ENCODE peak calls at places on chromosomes 6 and 20, in five cellular contexts. Z is fibroblast of lung, K is WERI-Rb-1, P is thyroid gland, V is A549. X is an unnamed sample.

GRCh38 chr6:45423111-45423900 is 45.6 kb upstream of the SUPT3H start:
- DNase-seq in Z (no peak), K (no peak), P (peak), V (no peak), X (peak)

GRCh38 chr6:151494235-151494950 is 576 bp downstream of the CCDC170 start:
- DNase-seq in Z (peak), K (peak), P (peak), V (peak), X (peak)

GRCh38 chr20:37853823-37854375 is 49.0 kb upstream of the VSTM2L start:
- DNase-seq in Z (no peak), K (no peak), P (no peak), V (no peak), X (no peak)

GRCh38 chr6:27332692-27333641 is 20.9 kb upstream of the POM121L2 start:
- DNase-seq in Z (peak), K (no peak), P (no peak), V (peak), X (peak)

GRCh38 chr6:142562865-142563264 is 261.1 kb downstream of the ADGRG6 start:
- DNase-seq in Z (no peak), K (no peak), P (no peak), V (no peak), X (no peak)

GRCh38 chr6:56766806-56767178 is 124.1 kb upstream of the DST start:
- DNase-seq in Z (peak), K (no peak), P (no peak), V (no peak), X (no peak)

GRCh38 chr6:46879003-46879402 is 42.7 kb downstream of the ADGRF5 start:
- DNase-seq in Z (no peak), K (no peak), P (no peak), V (no peak), X (no peak)

GRCh38 chr6:156028310-156029131 is 572.9 kb upstream of the NOX3 start:
- DNase-seq in Z (peak), K (no peak), P (no peak), V (no peak), X (peak)

GRCh38 chr6:27553123-27553904 is 80.4 kb upstream of the ZNF184 start:
- DNase-seq in Z (peak), K (no peak), P (no peak), V (peak), X (no peak)

GRCh38 chr6:46053034-46053933 is 37.6 kb upstream of the CLIC5 start:
- DNase-seq in Z (no peak), K (no peak), P (no peak), V (no peak), X (peak)

GRCh38 chr20:62796699-62797491 is 622 bp downstream of the MRGBP start:
- DNase-seq in Z (no peak), K (no peak), P (no peak), V (no peak), X (no peak)

GRCh38 chr20:44358776-44359175 is 3.3 kb downstream of the HNF4A start:
- DNase-seq in Z (no peak), K (no peak), P (no peak), V (no peak), X (no peak)

GRCh38 chr20:25629816-25630499 is 6.1 kb upstream of the NANP start:
- DNase-seq in Z (no peak), K (no peak), P (no peak), V (no peak), X (no peak)

GRCh38 chr20:62307226-62308101 is 4.7 kb downstream of the ADRM1 start:
- DNase-seq in Z (peak), K (no peak), P (no peak), V (no peak), X (no peak)

GRCh38 chr6:31351734-31352496 is 5.1 kb downstream of the HLA-B start:
- DNase-seq in Z (no peak), K (no peak), P (no peak), V (no peak), X (no peak)

GRCh38 chr6:130944486-130944885 is 117.3 kb downstream of the SMLR1 start:
- DNase-seq in Z (no peak), K (no peak), P (no peak), V (no peak), X (no peak)

GRCh38 chr6:155472886-155473285 is 17.2 kb upstream of the NOX3 start:
- DNase-seq in Z (peak), K (no peak), P (no peak), V (no peak), X (no peak)

GRCh38 chr20:16444056-16444777 is 129.0 kb downstream of the KIF16B start:
- DNase-seq in Z (peak), K (no peak), P (no peak), V (no peak), X (peak)

GRCh38 chr6:37027036-37027720 is 21.7 kb downstream of the FGD2 start:
- DNase-seq in Z (no peak), K (no peak), P (no peak), V (no peak), X (no peak)

GRCh38 chr6:2976571-2977085 is 5.3 kb upstream of the SERPINB6 start:
- DNase-seq in Z (peak), K (no peak), P (no peak), V (peak), X (no peak)

GRCh38 chr20:20024942-20025341 is 7.8 kb downstream of the NAA20 start:
- DNase-seq in Z (no peak), K (no peak), P (no peak), V (no peak), X (no peak)

GRCh38 chr6:165889636-165890403 is 226.8 kb upstream of the PDE10A start:
- DNase-seq in Z (peak), K (peak), P (peak), V (no peak), X (peak)

GRCh38 chr6:110181131-110182027 is 1.2 kb downstream of the CDC40 start:
- DNase-seq in Z (peak), K (no peak), P (no peak), V (no peak), X (no peak)

GRCh38 chr6:80725156-80725930 is 618.9 kb downstream of the BCKDHB start:
- DNase-seq in Z (peak), K (no peak), P (no peak), V (no peak), X (no peak)

GRCh38 chr20:50301712-50302111 is 111.1 kb downstream of the CEBPB start:
- DNase-seq in Z (no peak), K (no peak), P (peak), V (no peak), X (no peak)

GRCh38 chr6:93886416-93886815 is 467.1 kb upstream of the EPHA7 start:
- DNase-seq in Z (no peak), K (no peak), P (no peak), V (no peak), X (no peak)

GRCh38 chr6:21769405-21769851 is 175.9 kb downstream of the SOX4 start:
- DNase-seq in Z (peak), K (no peak), P (no peak), V (no peak), X (no peak)

GRCh38 chr6:42436825-42437224 is 14.9 kb downstream of the TRERF1 start:
- DNase-seq in Z (no peak), K (peak), P (no peak), V (no peak), X (no peak)

GRCh38 chr20:20322912-20323311 is 45.0 kb upstream of the INSM1 start:
- DNase-seq in Z (no peak), K (no peak), P (no peak), V (no peak), X (no peak)

GRCh38 chr6:37566209-37566859 is 66.6 kb upstream of the CCDC167 start:
- DNase-seq in Z (peak), K (peak), P (peak), V (peak), X (peak)

GRCh38 chr20:1331101-1331500 is 2.2 kb upstream of the SDCBP2 start:
- DNase-seq in Z (no peak), K (no peak), P (no peak), V (no peak), X (no peak)

GRCh38 chr6:113862112-113862511 is 5.0 kb downstream of the MARCKS start:
- DNase-seq in Z (no peak), K (no peak), P (no peak), V (no peak), X (no peak)

GRCh38 chr6:19327246-19327645 is 509.9 kb upstream of the ID4 start:
- DNase-seq in Z (peak), K (no peak), P (no peak), V (no peak), X (no peak)

GRCh38 chr6:165599596-165600487 is 63.2 kb downstream of the PDE10A start:
- DNase-seq in Z (no peak), K (no peak), P (no peak), V (no peak), X (no peak)

GRCh38 chr20:59469266-59470252 is 134.8 kb upstream of the PHACTR3 start:
- DNase-seq in Z (no peak), K (no peak), P (no peak), V (no peak), X (no peak)

GRCh38 chr20:15039088-15039762 is 701.8 kb upstream of the FLRT3 start:
- DNase-seq in Z (no peak), K (no peak), P (no peak), V (no peak), X (no peak)

GRCh38 chr6:147281895-147282565 is 77.8 kb downstream of the STXBP5 start:
- DNase-seq in Z (no peak), K (no peak), P (no peak), V (no peak), X (no peak)

DNA sequence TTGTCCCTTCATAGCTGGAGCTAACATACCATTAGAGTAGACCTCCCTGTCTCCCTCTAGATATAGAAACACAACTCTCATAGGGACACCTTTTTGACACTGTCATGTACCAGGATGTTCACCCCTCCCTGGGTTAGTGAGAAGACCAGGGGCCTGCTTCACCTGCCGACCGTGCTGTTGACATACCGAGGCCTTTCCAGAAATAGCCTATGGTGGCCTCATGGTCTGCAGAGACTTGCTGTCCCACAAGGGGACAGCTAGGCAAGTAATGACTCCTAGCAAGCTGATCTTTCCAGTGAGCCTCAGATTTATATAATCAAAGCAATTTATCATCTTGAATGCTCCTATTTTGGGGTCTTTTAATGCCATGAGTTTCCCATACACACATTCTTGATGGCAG is 15.0 kb downstream of the ZDHHC14 start:
- DNase-seq in Z (no peak), K (no peak), P (no peak), V (no peak), X (no peak)
- H3K27ac ChIP-seq in Z (no peak), K (no peak), P (no peak), V (no peak), X (no peak)

GRCh38 chr6:39793528-39793927 is 1.4 kb downstream of the DAAM2 start:
- DNase-seq in Z (no peak), K (no peak), P (no peak), V (no peak), X (no peak)
- H3K27ac ChIP-seq in Z (no peak), K (no peak), P (no peak), V (no peak), X (no peak)

DNA sequence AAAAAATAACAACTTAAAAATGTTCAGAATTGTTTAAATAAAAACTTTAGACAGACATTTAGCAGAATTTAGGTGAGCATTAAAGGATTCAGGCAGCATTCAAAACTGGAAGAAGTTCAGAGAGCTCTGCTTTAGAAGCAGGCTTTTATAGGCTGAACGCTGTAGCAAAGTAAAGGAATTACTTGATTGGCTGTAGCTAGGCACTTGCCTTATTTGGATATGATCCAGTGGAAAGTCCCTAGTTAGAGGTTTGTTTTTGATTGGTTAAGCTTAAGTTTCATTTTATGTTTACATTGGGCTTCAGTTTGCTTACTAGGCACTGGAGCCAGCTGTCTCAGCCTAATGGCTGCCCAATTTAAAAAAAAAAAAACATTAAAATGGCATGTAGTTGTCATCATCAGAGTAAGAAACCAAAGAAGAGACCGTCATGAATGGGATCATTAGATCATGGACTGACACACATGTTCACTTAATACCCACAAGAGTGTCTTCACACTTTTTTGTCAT is 65.1 kb downstream of the CBFA2T2 start:
- DNase-seq in Z (peak), K (no peak), P (no peak), V (peak), X (peak)
- H3K27ac ChIP-seq in Z (peak), K (no peak), P (peak), V (peak), X (no peak)

DNA sequence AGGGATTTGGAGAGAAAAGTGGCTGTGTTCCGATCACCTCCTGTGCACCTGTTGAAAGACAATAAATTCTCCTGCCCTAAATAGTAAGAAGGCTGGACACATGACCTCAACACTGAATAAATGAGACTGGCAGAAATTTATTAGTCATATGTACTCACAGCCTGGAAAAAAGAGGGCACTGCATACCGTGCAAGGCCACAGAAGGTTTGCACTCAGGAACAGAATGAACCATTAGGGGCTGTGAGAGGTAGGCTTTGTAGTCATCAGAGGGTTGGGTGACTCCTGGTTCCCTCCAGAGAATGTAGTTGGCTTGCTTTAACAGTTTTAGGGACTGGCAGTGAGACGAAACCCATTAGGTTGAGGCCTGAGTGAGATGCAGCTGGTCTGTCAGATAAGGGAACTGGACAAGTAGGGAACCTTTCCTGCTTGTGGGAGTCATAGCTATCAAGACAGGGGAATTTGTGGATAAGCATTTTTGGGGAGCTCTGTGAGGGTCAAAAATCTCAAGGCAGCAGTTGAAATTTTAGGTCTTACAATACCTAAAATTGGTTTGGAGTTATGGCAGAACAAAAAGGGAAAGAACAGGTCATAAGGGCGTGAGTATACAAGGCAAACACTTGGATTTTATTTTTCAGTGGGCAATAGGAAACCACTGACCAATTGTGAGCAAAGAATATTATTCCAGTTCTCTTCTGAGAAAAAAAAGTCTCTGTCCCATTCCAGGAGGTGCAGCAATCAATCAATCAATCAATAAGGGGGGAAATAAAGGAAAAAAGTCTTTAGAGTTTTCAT is 67.9 kb upstream of the BTN3A2 start:
- DNase-seq in Z (peak), K (no peak), P (no peak), V (no peak), X (no peak)
- H3K27ac ChIP-seq in Z (no peak), K (no peak), P (no peak), V (peak), X (no peak)

DNA sequence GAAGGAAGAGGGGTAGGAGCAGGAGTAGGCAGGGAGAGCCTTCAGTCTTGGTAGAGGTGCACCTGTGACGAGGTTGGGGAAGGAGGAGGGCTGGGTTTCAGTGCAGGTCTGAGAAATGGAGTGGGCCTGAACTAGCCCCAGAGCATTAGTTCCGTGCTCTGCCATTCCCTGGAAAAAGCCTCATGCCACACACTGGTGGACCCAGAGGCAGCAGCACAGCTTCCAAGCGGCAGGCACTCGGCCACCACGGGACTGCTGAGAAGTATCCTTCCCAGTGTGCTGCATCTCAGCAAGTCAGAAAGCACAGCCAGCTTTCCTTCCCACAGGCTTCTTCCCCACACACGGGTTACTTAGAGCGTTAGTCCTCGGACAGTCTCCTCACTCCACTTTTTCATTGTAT is 77.3 kb upstream of the KIF25 start:
- DNase-seq in Z (no peak), K (no peak), P (no peak), V (no peak), X (no peak)
- H3K27ac ChIP-seq in Z (no peak), K (no peak), P (no peak), V (no peak), X (no peak)

GRCh38 chr6:17846762-17847161 is 140.0 kb upstream of the NUP153 start:
- DNase-seq in Z (no peak), K (no peak), P (no peak), V (no peak), X (no peak)
- H3K27ac ChIP-seq in Z (no peak), K (no peak), P (no peak), V (no peak), X (no peak)

GRCh38 chr6:157708933-157709332 is 114.1 kb upstream of the SNX9 start:
- DNase-seq in Z (no peak), K (no peak), P (no peak), V (no peak), X (no peak)
- H3K27ac ChIP-seq in Z (no peak), K (no peak), P (no peak), V (no peak), X (no peak)

DNA sequence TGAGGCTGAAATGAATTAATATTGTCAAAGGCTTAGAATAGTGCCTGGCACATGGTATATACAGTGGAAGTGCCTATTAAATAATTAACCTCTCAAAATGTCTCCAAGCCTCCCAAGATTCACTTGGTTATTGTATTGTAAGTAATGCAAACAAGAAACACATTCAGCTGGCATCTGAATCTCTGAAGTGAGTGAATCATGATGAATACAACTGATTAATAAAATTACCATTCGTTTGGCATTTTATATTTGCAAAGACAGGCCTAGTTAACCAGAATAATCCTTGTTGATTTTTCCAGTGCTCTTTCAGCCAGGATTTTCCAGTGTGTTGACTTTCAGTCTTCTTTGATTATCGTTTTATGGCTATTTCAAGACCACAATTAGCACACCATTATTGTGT is 20.4 kb downstream of the SLC22A2 start:
- DNase-seq in Z (no peak), K (no peak), P (no peak), V (no peak), X (no peak)
- H3K27ac ChIP-seq in Z (no peak), K (no peak), P (no peak), V (peak), X (peak)

DNA sequence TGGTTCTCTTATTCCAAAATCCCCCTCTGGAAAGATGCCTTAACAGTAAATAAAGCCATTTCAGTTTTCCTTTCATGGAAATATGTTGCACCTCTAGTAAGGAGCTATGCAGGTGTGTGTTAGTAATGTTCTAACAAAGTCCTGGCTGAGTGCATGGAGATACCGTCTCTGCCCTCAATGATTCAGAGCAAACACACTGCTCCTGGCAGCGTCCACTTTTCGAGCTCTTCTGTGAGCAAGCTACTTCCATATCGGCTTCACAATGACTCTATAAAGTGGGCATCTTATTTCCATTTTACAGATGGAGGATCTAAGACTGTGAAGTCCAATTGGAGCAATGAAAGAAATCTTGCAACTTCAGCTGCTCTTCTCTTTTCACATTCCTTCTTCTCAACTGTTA is 3.1 kb downstream of the KLHL32 start:
- DNase-seq in Z (no peak), K (no peak), P (no peak), V (no peak), X (no peak)
- H3K27ac ChIP-seq in Z (no peak), K (no peak), P (no peak), V (no peak), X (no peak)

GRCh38 chr6:74607468-74607867 is 598.4 kb downstream of the COL12A1 start:
- DNase-seq in Z (no peak), K (no peak), P (no peak), V (no peak), X (no peak)
- H3K27ac ChIP-seq in Z (no peak), K (no peak), P (no peak), V (peak), X (no peak)

X was measured in body of pancreas.